ENCODE peak calls at places on chromosomes 2 and 18, in seven cellular contexts. P is AG10803; D is islet precursor cell; X is MV-4-11; O is stimulated activated naive CD4-positive, alpha-beta T cell; J is stimulated activated CD4-positive, alpha-beta T cell treated with anti-CD3 and anti-CD28 coated beads, Interleukin-12 subunit alpha, Interleukin-12 subunit beta, amount 100 ng/mL, for 24 hours; N is cortex of kidney. Q is an unnamed sample.
A peak's percentile ranks its signal among the peaks of the same experiment; 100 is the strongest.

GRCh38 chr2:23381084-23381483 is 3.9 kb upstream of the KLHL29 start:
- DNase-seq in P (peak; percentile 72), D (peak; percentile 82), X (peak; percentile 74), O (peak; percentile 29), J (no peak), N (no peak), Q (peak; percentile 91)

GRCh38 chr2:144998435-144998834 is 478.5 kb upstream of the ZEB2 start:
- DNase-seq in P (no peak), D (no peak), X (no peak), O (no peak), J (no peak), N (no peak), Q (no peak)

GRCh38 chr2:239927424-239927981 is 97.6 kb downstream of the NDUFA10 start:
- DNase-seq in P (peak; percentile 72), D (peak; percentile 77), X (peak; percentile 25), O (no peak), J (peak; percentile 58), N (no peak), Q (peak; percentile 89)

GRCh38 chr2:100924520-100925451 is 77.3 kb upstream of the RPL31 start:
- DNase-seq in P (peak; percentile 58), D (no peak), X (peak; percentile 45), O (peak; percentile 35), J (no peak), N (no peak), Q (peak; percentile 64)

GRCh38 chr2:158598856-158599517 is 142.2 kb downstream of the PKP4 start:
- DNase-seq in P (no peak), D (no peak), X (no peak), O (no peak), J (no peak), N (no peak), Q (no peak)

GRCh38 chr2:188495990-188496431 is 204.3 kb downstream of the GULP1 start:
- DNase-seq in P (peak; percentile 59), D (peak; percentile 71), X (no peak), O (no peak), J (no peak), N (no peak), Q (peak; percentile 91)

GRCh38 chr18:75003764-75004690 is 204.9 kb downstream of the PTGR3 start:
- DNase-seq in P (no peak), D (no peak), X (no peak), O (no peak), J (no peak), N (no peak), Q (no peak)

GRCh38 chr18:54023471-54023870 is 201.0 kb downstream of the MBD2 start:
- DNase-seq in P (peak; percentile 46), D (no peak), X (peak; percentile 41), O (no peak), J (no peak), N (no peak), Q (peak; percentile 77)

GRCh38 chr2:159131267-159131790 is 155.2 kb downstream of the WDSUB1 start:
- DNase-seq in P (no peak), D (no peak), X (no peak), O (no peak), J (no peak), N (no peak), Q (no peak)

Q was measured in M059J.